ENCODE peak calls at places on chromosomes 7 and 10, in six cellular contexts. A is astrocyte of the cerebellum, J is thoracic aorta, I is AG10803, R is colonic mucosa, D is K562. Q is an unnamed sample.

GRCh38 chr7:114444196-114444595 is 29.6 kb downstream of the FOXP2 start:
- DNase-seq in A (no peak), J (no peak), I (no peak), R (no peak), D (no peak), Q (no peak)

GRCh38 chr10:92567952-92568600 is 5.8 kb downstream of the IDE start:
- DNase-seq in A (peak), J (no peak), I (peak), R (no peak), D (no peak), Q (no peak)

GRCh38 chr10:88205842-88206446 is 342.5 kb downstream of the PTEN start:
- DNase-seq in A (no peak), J (no peak), I (peak), R (no peak), D (no peak), Q (no peak)

GRCh38 chr7:109178342-109178741 is 608.7 kb downstream of the DNAJB9 start:
- DNase-seq in A (no peak), J (no peak), I (no peak), R (no peak), D (no peak), Q (no peak)

GRCh38 chr7:7131273-7131672 is 51.1 kb upstream of the C1GALT1 start:
- DNase-seq in A (no peak), J (no peak), I (no peak), R (no peak), D (no peak), Q (no peak)

GRCh38 chr10:30722956-30723355 is 93.4 kb upstream of the LYZL2 start:
- DNase-seq in A (no peak), J (no peak), I (no peak), R (no peak), D (no peak), Q (no peak)

GRCh38 chr7:122369756-122370155 is 65.2 kb upstream of the FEZF1 start:
- DNase-seq in A (no peak), J (no peak), I (no peak), R (no peak), D (no peak), Q (no peak)

GRCh38 chr10:13349776-13350274 is 1.7 kb upstream of the SEPHS1 start:
- DNase-seq in A (no peak), J (no peak), I (peak), R (peak), D (peak), Q (peak)

GRCh38 chr10:36171546-36171945 is 529.5 kb upstream of the FZD8 start:
- DNase-seq in A (no peak), J (no peak), I (peak), R (no peak), D (no peak), Q (no peak)

GRCh38 chr10:44906476-44906875 is 4.7 kb upstream of the TMEM72 start:
- DNase-seq in A (no peak), J (no peak), I (no peak), R (no peak), D (no peak), Q (no peak)

GRCh38 chr10:14106828-14107227 is 223.9 kb downstream of the FRMD4A start:
- DNase-seq in A (no peak), J (no peak), I (no peak), R (no peak), D (no peak), Q (no peak)

GRCh38 chr10:113019692-113020424 is 69.8 kb downstream of the TCF7L2 start:
- DNase-seq in A (no peak), J (no peak), I (no peak), R (no peak), D (no peak), Q (no peak)

GRCh38 chr7:145378197-145378596 is 542.3 kb upstream of the TPK1 start:
- DNase-seq in A (no peak), J (no peak), I (no peak), R (no peak), D (no peak), Q (no peak)

GRCh38 chr7:138872576-138872975 is 74.6 kb upstream of the ATP6V0A4 start:
- DNase-seq in A (no peak), J (no peak), I (no peak), R (no peak), D (no peak), Q (no peak)

GRCh38 chr10:90856261-90856660 is 1.6 kb downstream of the HTR7 start:
- DNase-seq in A (no peak), J (no peak), I (no peak), R (no peak), D (no peak), Q (no peak)

GRCh38 chr7:32892521-32893224 is 1.1 kb upstream of the KBTBD2 start:
- DNase-seq in A (no peak), J (peak), I (peak), R (peak), D (peak), Q (peak)

GRCh38 chr10:14123066-14123465 is 207.7 kb downstream of the FRMD4A start:
- DNase-seq in A (no peak), J (no peak), I (peak), R (no peak), D (no peak), Q (no peak)

GRCh38 chr7:157715938-157716280 is 379.1 kb downstream of the DNAJB6 start:
- DNase-seq in A (no peak), J (no peak), I (no peak), R (no peak), D (no peak), Q (no peak)

GRCh38 chr10:119253433-119254174 is 46.2 kb downstream of the GRK5 start:
- DNase-seq in A (peak), J (peak), I (peak), R (peak), D (no peak), Q (peak)

GRCh38 chr7:98174334-98175259 is 36.6 kb upstream of the BHLHA15 start:
- DNase-seq in A (no peak), J (no peak), I (no peak), R (no peak), D (peak), Q (no peak)

GRCh38 chr7:18693401-18693800 is 197.9 kb downstream of the HDAC9 start:
- DNase-seq in A (peak), J (no peak), I (peak), R (no peak), D (peak), Q (no peak)

GRCh38 chr7:158702196-158702595 is 2.4 kb downstream of the NCAPG2 start:
- DNase-seq in A (no peak), J (no peak), I (no peak), R (no peak), D (no peak), Q (no peak)

DNA sequence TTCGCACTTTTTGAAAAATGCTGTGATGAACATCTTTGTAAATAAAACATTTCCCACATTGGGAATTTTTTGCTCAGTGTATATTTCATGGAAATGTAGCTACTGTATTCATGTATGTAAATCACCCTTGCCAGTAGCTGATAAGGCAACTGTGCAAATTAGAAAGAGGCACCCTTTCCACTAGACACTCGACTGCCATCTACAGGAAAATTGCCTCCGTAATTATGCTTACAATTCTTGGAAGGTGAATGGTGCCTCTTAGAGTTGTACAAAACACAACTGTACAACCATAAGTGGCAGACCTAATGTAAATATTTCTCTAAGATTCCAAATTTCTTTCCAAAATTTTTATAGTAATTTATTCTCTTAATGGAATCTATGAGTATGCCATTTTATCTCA is 491.7 kb downstream of the CCSER2 start:
- DNase-seq in A (no peak), J (no peak), I (no peak), R (no peak), D (peak), Q (no peak)
- TF ChIP-seq CTCF in A (peak), J (no peak), I (no peak), R (no peak), D (no peak), Q (no peak)

GRCh38 chr7:87479951-87480350 is 4.5 kb upstream of the ABCB4 start:
- DNase-seq in A (no peak), J (no peak), I (no peak), R (no peak), D (no peak), Q (no peak)
- TF ChIP-seq CTCF in A (no peak), J (no peak), I (no peak), R (no peak), D (no peak), Q (no peak)

GRCh38 chr10:93815304-93816091 is 57.8 kb downstream of the LGI1 start:
- DNase-seq in A (no peak), J (no peak), I (no peak), R (no peak), D (peak), Q (no peak)
- TF ChIP-seq CTCF in A (no peak), J (no peak), I (peak), R (no peak), D (no peak), Q (no peak)

GRCh38 chr7:136912339-136912738 is 43.9 kb downstream of the CHRM2 start:
- DNase-seq in A (no peak), J (no peak), I (no peak), R (no peak), D (no peak), Q (no peak)

GRCh38 chr7:136914016-136914415 is 45.6 kb downstream of the CHRM2 start:
- DNase-seq in A (no peak), J (no peak), I (no peak), R (no peak), D (no peak), Q (no peak)

DNA sequence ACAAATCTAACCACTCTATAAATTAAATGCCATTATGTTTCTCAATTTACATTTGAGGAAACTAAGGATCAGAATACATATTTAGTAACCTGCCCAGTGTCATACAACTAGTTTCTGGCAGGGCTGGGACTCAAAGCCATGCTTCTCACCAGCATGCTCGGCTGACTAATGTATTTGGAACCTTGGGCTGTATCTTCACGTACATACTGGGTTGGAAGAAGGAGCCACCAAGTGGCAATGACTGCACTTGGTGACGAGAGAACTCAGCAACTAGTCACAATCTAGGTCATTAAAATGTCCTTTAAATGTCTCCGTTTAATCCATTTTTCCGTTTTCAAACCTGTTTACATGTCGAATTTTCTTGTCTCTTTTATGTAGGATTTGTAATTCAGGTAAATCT is 42.9 kb downstream of the CHRM2 start:
- DNase-seq in A (no peak), J (no peak), I (peak), R (no peak), D (peak), Q (no peak)
- TF ChIP-seq CTCF in A (no peak), J (no peak), I (no peak), R (no peak), D (no peak), Q (no peak)

DNA sequence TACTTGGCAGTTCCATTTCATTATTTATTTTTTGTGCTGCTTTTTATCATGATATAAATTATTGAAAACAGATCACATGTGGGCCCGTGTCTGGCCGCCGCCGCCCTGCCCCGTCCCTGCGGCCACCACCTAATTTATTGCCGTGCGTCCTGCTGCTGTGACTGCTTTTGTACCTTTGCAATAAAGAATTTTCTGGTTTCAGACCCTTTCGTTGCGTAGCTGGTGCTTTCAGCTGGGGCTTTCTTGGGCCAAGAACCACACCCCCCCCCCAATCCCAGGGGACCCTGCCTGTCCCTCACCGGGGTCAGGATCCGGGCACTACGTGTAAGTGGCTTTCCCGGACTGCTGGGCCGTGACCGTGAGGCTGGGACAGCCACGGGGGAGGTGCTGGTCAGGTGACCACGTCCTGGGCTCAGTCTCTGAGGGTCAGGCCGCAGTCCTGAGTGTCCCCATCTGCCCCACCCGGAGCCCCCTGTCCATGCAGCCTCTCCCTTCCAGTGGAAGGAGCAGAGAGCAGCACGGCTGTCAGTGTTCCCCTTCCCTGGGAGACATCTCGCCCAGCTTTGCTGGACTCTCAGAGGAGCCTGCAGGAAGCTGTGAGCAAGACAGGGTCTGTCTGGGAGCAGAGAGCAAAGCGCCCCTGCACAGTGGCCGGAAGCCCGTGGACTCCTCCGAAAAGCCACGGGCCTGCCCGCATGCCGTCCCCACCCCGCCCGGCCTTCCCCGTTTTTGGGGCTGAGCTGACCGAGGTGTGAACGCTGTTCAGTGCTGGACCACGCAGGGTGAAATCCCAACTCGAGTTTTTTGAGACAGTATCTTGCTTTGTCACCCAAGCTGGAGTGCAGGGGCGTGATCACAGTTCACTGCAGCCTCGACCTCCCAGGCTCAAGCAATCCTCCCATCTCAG is 12.6 kb downstream of the MAFK start:
- DNase-seq in A (no peak), J (no peak), I (no peak), R (no peak), D (no peak), Q (no peak)
- TF ChIP-seq CTCF in A (no peak), J (no peak), I (no peak), R (no peak), D (no peak), Q (no peak)

GRCh38 chr7:127516320-127516719 is 69.1 kb downstream of the GCC1 start:
- DNase-seq in A (no peak), J (no peak), I (no peak), R (no peak), D (peak), Q (no peak)

GRCh38 chr7:127513311-127513710 is 72.1 kb downstream of the GCC1 start:
- DNase-seq in A (no peak), J (no peak), I (no peak), R (no peak), D (no peak), Q (no peak)

GRCh38 chr7:127512587-127512986 is 72.8 kb downstream of the GCC1 start:
- DNase-seq in A (no peak), J (no peak), I (no peak), R (no peak), D (no peak), Q (no peak)

DNA sequence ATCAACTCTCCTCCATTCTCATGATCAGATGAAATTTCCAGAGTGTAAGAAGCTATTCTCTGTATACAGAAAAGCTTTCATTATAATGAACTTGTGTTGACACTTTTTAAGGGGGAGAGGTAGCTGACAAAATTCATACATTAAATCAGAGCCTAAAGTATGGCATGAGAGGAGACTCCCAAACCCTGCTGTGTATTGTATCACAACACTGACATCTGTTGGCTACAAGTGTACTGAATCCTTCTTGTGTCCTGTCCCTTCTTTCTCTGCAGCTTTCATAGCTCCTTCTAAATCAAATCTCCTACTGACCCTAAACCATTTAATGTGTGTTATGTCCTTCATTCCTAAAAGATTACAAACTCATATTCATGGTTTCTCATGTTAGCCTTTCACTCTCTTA is 70.9 kb downstream of the GCC1 start:
- DNase-seq in A (peak), J (no peak), I (peak), R (no peak), D (peak), Q (no peak)
- TF ChIP-seq CTCF in A (peak), J (no peak), I (peak), R (peak), D (peak), Q (no peak)